ENCODE peak calls at places on chromosome 7, in eight cellular contexts. One of them, this sample, is unnamed.

GRCh38 chr7:44766416-44766801 is 17.8 kb downstream of the ZMIZ2 start:
- DNase-seq in lung microvascular endothelial cell: no peak
- DNase-seq in SK-N-SH: peak; percentile 16
- DNase-seq in uterus: no peak
- DNase-seq in HT-29: no peak
- DNase-seq in fibroblast of gingiva: no peak
- DNase-seq in WERI-Rb-1: no peak
- DNase-seq in HS-5: no peak
- DNase-seq in this sample: no peak

GRCh38 chr7:111677848-111678247 is 115.6 kb upstream of the IMMP2L start:
- DNase-seq in lung microvascular endothelial cell: no peak
- DNase-seq in SK-N-SH: no peak
- DNase-seq in uterus: no peak
- DNase-seq in HT-29: no peak
- DNase-seq in fibroblast of gingiva: peak; percentile 14
- DNase-seq in WERI-Rb-1: no peak
- DNase-seq in HS-5: no peak
- DNase-seq in this sample: no peak

GRCh38 chr7:92691578-92691977 is 101.4 kb upstream of the FAM133B start:
- DNase-seq in lung microvascular endothelial cell: peak; percentile 74
- DNase-seq in SK-N-SH: peak; percentile 43
- DNase-seq in uterus: no peak
- DNase-seq in HT-29: peak; percentile 83
- DNase-seq in fibroblast of gingiva: peak; percentile 65
- DNase-seq in WERI-Rb-1: no peak
- DNase-seq in HS-5: peak; percentile 31
- DNase-seq in this sample: peak; percentile 26

GRCh38 chr7:18495412-18496335 is at the start of gene HDAC9:
- DNase-seq in lung microvascular endothelial cell: peak; percentile 64
- DNase-seq in SK-N-SH: peak; percentile 49
- DNase-seq in uterus: no peak
- DNase-seq in HT-29: no peak
- DNase-seq in fibroblast of gingiva: peak; percentile 29
- DNase-seq in WERI-Rb-1: peak; percentile 62
- DNase-seq in HS-5: no peak
- DNase-seq in this sample: peak; percentile 87

GRCh38 chr7:37395618-37396259 is 52.9 kb downstream of the ELMO1 start:
- DNase-seq in lung microvascular endothelial cell: no peak
- DNase-seq in SK-N-SH: no peak
- DNase-seq in uterus: no peak
- DNase-seq in HT-29: no peak
- DNase-seq in fibroblast of gingiva: no peak
- DNase-seq in WERI-Rb-1: no peak
- DNase-seq in HS-5: no peak
- DNase-seq in this sample: no peak

GRCh38 chr7:99563650-99564049 is 5.2 kb downstream of the ZNF655 start:
- DNase-seq in lung microvascular endothelial cell: no peak
- DNase-seq in SK-N-SH: no peak
- DNase-seq in uterus: no peak
- DNase-seq in HT-29: no peak
- DNase-seq in fibroblast of gingiva: peak; percentile 53
- DNase-seq in WERI-Rb-1: no peak
- DNase-seq in HS-5: no peak
- DNase-seq in this sample: no peak

GRCh38 chr7:77859343-77859742 is 60.8 kb downstream of the PHTF2 start:
- DNase-seq in lung microvascular endothelial cell: no peak
- DNase-seq in SK-N-SH: no peak
- DNase-seq in uterus: no peak
- DNase-seq in HT-29: no peak
- DNase-seq in fibroblast of gingiva: no peak
- DNase-seq in WERI-Rb-1: no peak
- DNase-seq in HS-5: no peak
- DNase-seq in this sample: no peak

GRCh38 chr7:36651404-36651803 is 72.9 kb downstream of the AOAH start:
- DNase-seq in lung microvascular endothelial cell: no peak
- DNase-seq in SK-N-SH: no peak
- DNase-seq in uterus: no peak
- DNase-seq in HT-29: no peak
- DNase-seq in fibroblast of gingiva: peak; percentile 87
- DNase-seq in WERI-Rb-1: no peak
- DNase-seq in HS-5: peak; percentile 81
- DNase-seq in this sample: no peak

GRCh38 chr7:79664884-79665676 is 211.6 kb upstream of the MAGI2 start:
- DNase-seq in lung microvascular endothelial cell: peak; percentile 2
- DNase-seq in SK-N-SH: no peak
- DNase-seq in uterus: no peak
- DNase-seq in HT-29: no peak
- DNase-seq in fibroblast of gingiva: no peak
- DNase-seq in WERI-Rb-1: no peak
- DNase-seq in HS-5: no peak
- DNase-seq in this sample: peak; percentile 59

GRCh38 chr7:141142058-141142457 is 68.2 kb downstream of the TMEM178B start:
- DNase-seq in lung microvascular endothelial cell: no peak
- DNase-seq in SK-N-SH: no peak
- DNase-seq in uterus: no peak
- DNase-seq in HT-29: no peak
- DNase-seq in fibroblast of gingiva: no peak
- DNase-seq in WERI-Rb-1: no peak
- DNase-seq in HS-5: no peak
- DNase-seq in this sample: no peak

GRCh38 chr7:56115852-56116538 is at the start of gene NUPR2:
- DNase-seq in lung microvascular endothelial cell: no peak
- DNase-seq in SK-N-SH: peak; percentile 39
- DNase-seq in uterus: no peak
- DNase-seq in HT-29: no peak
- DNase-seq in fibroblast of gingiva: no peak
- DNase-seq in WERI-Rb-1: no peak
- DNase-seq in HS-5: no peak
- DNase-seq in this sample: no peak

GRCh38 chr7:115634633-115635032 is 395.9 kb downstream of the TFEC start:
- DNase-seq in lung microvascular endothelial cell: no peak
- DNase-seq in SK-N-SH: no peak
- DNase-seq in uterus: no peak
- DNase-seq in HT-29: peak; percentile 66
- DNase-seq in fibroblast of gingiva: peak; percentile 3
- DNase-seq in WERI-Rb-1: no peak
- DNase-seq in HS-5: no peak
- DNase-seq in this sample: no peak

GRCh38 chr7:68269410-68269809 is 1272.8 kb downstream of the TYW1 start:
- DNase-seq in lung microvascular endothelial cell: no peak
- DNase-seq in SK-N-SH: no peak
- DNase-seq in uterus: no peak
- DNase-seq in HT-29: no peak
- DNase-seq in fibroblast of gingiva: no peak
- DNase-seq in WERI-Rb-1: no peak
- DNase-seq in HS-5: no peak
- DNase-seq in this sample: no peak

GRCh38 chr7:32299133-32299702 is 191.0 kb downstream of the LSM5 start:
- DNase-seq in lung microvascular endothelial cell: no peak
- DNase-seq in SK-N-SH: no peak
- DNase-seq in uterus: peak; percentile 39
- DNase-seq in HT-29: no peak
- DNase-seq in fibroblast of gingiva: no peak
- DNase-seq in WERI-Rb-1: peak; percentile 86
- DNase-seq in HS-5: peak; percentile 15
- DNase-seq in this sample: no peak

This sample was measured in BE2C.